ENCODE peak calls at places on chromosomes 7 and 10, in ten cellular contexts. One of them, this sample, is unnamed.

GRCh38 chr7:114405427-114405826 is 9.2 kb upstream of the FOXP2 start:
- DNase-seq in activated T-helper 1 cell treated with anti-CD3 and anti-CD28 coated beads, Interleukin-12 subunit alpha, Interleukin-12 subunit beta, Interleukin-2, Interleukin-4 antibody, amounts not matched to agents 30 ng/mL and 10 ng/mL and 1 ng/mL, durations not matched to agents 14 hours and 24 hours and 36 hours: no peak
- DNase-seq in substantia nigra: no peak
- DNase-seq in COR-L47: no peak
- DNase-seq in activated T-cell treated with anti-CD3 and anti-CD28 coated beads for 1 hour: no peak
- DNase-seq in ELR: peak
- DNase-seq in stimulated activated CD4-positive, alpha-beta T cell treated with anti-CD3 and anti-CD28 coated beads, Interleukin-1b, Interleukin-23, amount 100 ng/mL, for 1 hour: no peak
- DNase-seq in heart right ventricle: no peak
- DNase-seq in stimulated activated CD8-positive, alpha-beta memory T cell treated with anti-CD3 and anti-CD28 coated beads, Interleukin-2, amount 100 ng/mL, for 1 hour: no peak
- DNase-seq in SW480: peak
- DNase-seq in this sample: no peak

GRCh38 chr10:123398756-123399155 is 244.6 kb downstream of the BUB3 start:
- DNase-seq in activated T-helper 1 cell treated with anti-CD3 and anti-CD28 coated beads, Interleukin-12 subunit alpha, Interleukin-12 subunit beta, Interleukin-2, Interleukin-4 antibody, amounts not matched to agents 30 ng/mL and 10 ng/mL and 1 ng/mL, durations not matched to agents 14 hours and 24 hours and 36 hours: no peak
- DNase-seq in activated T-cell treated with anti-CD3 and anti-CD28 coated beads for 1 hour: no peak
- DNase-seq in stimulated activated CD4-positive, alpha-beta T cell treated with anti-CD3 and anti-CD28 coated beads, Interleukin-1b, Interleukin-23, amount 100 ng/mL, for 1 hour: no peak
- DNase-seq in SW480: no peak
- DNase-seq in substantia nigra: no peak
- DNase-seq in stimulated activated CD8-positive, alpha-beta memory T cell treated with anti-CD3 and anti-CD28 coated beads, Interleukin-2, amount 100 ng/mL, for 1 hour: no peak
- DNase-seq in ELR: no peak
- DNase-seq in heart right ventricle: no peak
- DNase-seq in COR-L47: no peak
- DNase-seq in this sample: no peak

GRCh38 chr10:13613519-13613918 is 26.8 kb downstream of the PRPF18 start:
- DNase-seq in ELR: peak
- DNase-seq in SW480: peak
- DNase-seq in activated T-helper 1 cell treated with anti-CD3 and anti-CD28 coated beads, Interleukin-12 subunit alpha, Interleukin-12 subunit beta, Interleukin-2, Interleukin-4 antibody, amounts not matched to agents 30 ng/mL and 10 ng/mL and 1 ng/mL, durations not matched to agents 14 hours and 24 hours and 36 hours: no peak
- DNase-seq in COR-L47: no peak
- DNase-seq in heart right ventricle: no peak
- DNase-seq in stimulated activated CD8-positive, alpha-beta memory T cell treated with anti-CD3 and anti-CD28 coated beads, Interleukin-2, amount 100 ng/mL, for 1 hour: no peak
- DNase-seq in stimulated activated CD4-positive, alpha-beta T cell treated with anti-CD3 and anti-CD28 coated beads, Interleukin-1b, Interleukin-23, amount 100 ng/mL, for 1 hour: no peak
- DNase-seq in activated T-cell treated with anti-CD3 and anti-CD28 coated beads for 1 hour: no peak
- DNase-seq in substantia nigra: no peak
- DNase-seq in this sample: no peak

GRCh38 chr10:78292987-78293865 is 259.6 kb downstream of the RPS24 start:
- DNase-seq in stimulated activated CD8-positive, alpha-beta memory T cell treated with anti-CD3 and anti-CD28 coated beads, Interleukin-2, amount 100 ng/mL, for 1 hour: no peak
- DNase-seq in substantia nigra: no peak
- DNase-seq in activated T-cell treated with anti-CD3 and anti-CD28 coated beads for 1 hour: no peak
- DNase-seq in ELR: no peak
- DNase-seq in SW480: no peak
- DNase-seq in heart right ventricle: no peak
- DNase-seq in COR-L47: no peak
- DNase-seq in activated T-helper 1 cell treated with anti-CD3 and anti-CD28 coated beads, Interleukin-12 subunit alpha, Interleukin-12 subunit beta, Interleukin-2, Interleukin-4 antibody, amounts not matched to agents 30 ng/mL and 10 ng/mL and 1 ng/mL, durations not matched to agents 14 hours and 24 hours and 36 hours: no peak
- DNase-seq in stimulated activated CD4-positive, alpha-beta T cell treated with anti-CD3 and anti-CD28 coated beads, Interleukin-1b, Interleukin-23, amount 100 ng/mL, for 1 hour: no peak
- DNase-seq in this sample: no peak

GRCh38 chr10:490256-490655 is 199.2 kb downstream of the DIP2C start:
- DNase-seq in stimulated activated CD8-positive, alpha-beta memory T cell treated with anti-CD3 and anti-CD28 coated beads, Interleukin-2, amount 100 ng/mL, for 1 hour: no peak
- DNase-seq in stimulated activated CD4-positive, alpha-beta T cell treated with anti-CD3 and anti-CD28 coated beads, Interleukin-1b, Interleukin-23, amount 100 ng/mL, for 1 hour: no peak
- DNase-seq in activated T-helper 1 cell treated with anti-CD3 and anti-CD28 coated beads, Interleukin-12 subunit alpha, Interleukin-12 subunit beta, Interleukin-2, Interleukin-4 antibody, amounts not matched to agents 30 ng/mL and 10 ng/mL and 1 ng/mL, durations not matched to agents 14 hours and 24 hours and 36 hours: no peak
- DNase-seq in heart right ventricle: peak
- DNase-seq in substantia nigra: no peak
- DNase-seq in ELR: no peak
- DNase-seq in SW480: no peak
- DNase-seq in activated T-cell treated with anti-CD3 and anti-CD28 coated beads for 1 hour: no peak
- DNase-seq in COR-L47: no peak
- DNase-seq in this sample: no peak

GRCh38 chr7:110568932-110569331 is 522.0 kb upstream of the LRRN3 start:
- DNase-seq in substantia nigra: no peak
- DNase-seq in stimulated activated CD8-positive, alpha-beta memory T cell treated with anti-CD3 and anti-CD28 coated beads, Interleukin-2, amount 100 ng/mL, for 1 hour: no peak
- DNase-seq in heart right ventricle: no peak
- DNase-seq in activated T-helper 1 cell treated with anti-CD3 and anti-CD28 coated beads, Interleukin-12 subunit alpha, Interleukin-12 subunit beta, Interleukin-2, Interleukin-4 antibody, amounts not matched to agents 30 ng/mL and 10 ng/mL and 1 ng/mL, durations not matched to agents 14 hours and 24 hours and 36 hours: no peak
- DNase-seq in stimulated activated CD4-positive, alpha-beta T cell treated with anti-CD3 and anti-CD28 coated beads, Interleukin-1b, Interleukin-23, amount 100 ng/mL, for 1 hour: no peak
- DNase-seq in COR-L47: no peak
- DNase-seq in ELR: no peak
- DNase-seq in SW480: peak
- DNase-seq in activated T-cell treated with anti-CD3 and anti-CD28 coated beads for 1 hour: no peak
- DNase-seq in this sample: no peak

GRCh38 chr7:128713794-128714193 is 25.4 kb upstream of the CALU start:
- DNase-seq in COR-L47: no peak
- DNase-seq in substantia nigra: no peak
- DNase-seq in ELR: peak
- DNase-seq in stimulated activated CD4-positive, alpha-beta T cell treated with anti-CD3 and anti-CD28 coated beads, Interleukin-1b, Interleukin-23, amount 100 ng/mL, for 1 hour: no peak
- DNase-seq in SW480: peak
- DNase-seq in stimulated activated CD8-positive, alpha-beta memory T cell treated with anti-CD3 and anti-CD28 coated beads, Interleukin-2, amount 100 ng/mL, for 1 hour: no peak
- DNase-seq in activated T-cell treated with anti-CD3 and anti-CD28 coated beads for 1 hour: no peak
- DNase-seq in activated T-helper 1 cell treated with anti-CD3 and anti-CD28 coated beads, Interleukin-12 subunit alpha, Interleukin-12 subunit beta, Interleukin-2, Interleukin-4 antibody, amounts not matched to agents 30 ng/mL and 10 ng/mL and 1 ng/mL, durations not matched to agents 14 hours and 24 hours and 36 hours: no peak
- DNase-seq in heart right ventricle: no peak
- DNase-seq in this sample: no peak

GRCh38 chr7:82841828-82842227 is 320.9 kb downstream of the PCLO start:
- DNase-seq in COR-L47: no peak
- DNase-seq in ELR: peak
- DNase-seq in activated T-helper 1 cell treated with anti-CD3 and anti-CD28 coated beads, Interleukin-12 subunit alpha, Interleukin-12 subunit beta, Interleukin-2, Interleukin-4 antibody, amounts not matched to agents 30 ng/mL and 10 ng/mL and 1 ng/mL, durations not matched to agents 14 hours and 24 hours and 36 hours: no peak
- DNase-seq in SW480: no peak
- DNase-seq in stimulated activated CD4-positive, alpha-beta T cell treated with anti-CD3 and anti-CD28 coated beads, Interleukin-1b, Interleukin-23, amount 100 ng/mL, for 1 hour: no peak
- DNase-seq in substantia nigra: no peak
- DNase-seq in activated T-cell treated with anti-CD3 and anti-CD28 coated beads for 1 hour: no peak
- DNase-seq in heart right ventricle: no peak
- DNase-seq in stimulated activated CD8-positive, alpha-beta memory T cell treated with anti-CD3 and anti-CD28 coated beads, Interleukin-2, amount 100 ng/mL, for 1 hour: no peak
- DNase-seq in this sample: no peak

GRCh38 chr10:73763343-73763742 is 18.5 kb upstream of the CHCHD1 start:
- DNase-seq in SW480: no peak
- DNase-seq in COR-L47: no peak
- DNase-seq in activated T-cell treated with anti-CD3 and anti-CD28 coated beads for 1 hour: no peak
- DNase-seq in heart right ventricle: no peak
- DNase-seq in substantia nigra: no peak
- DNase-seq in activated T-helper 1 cell treated with anti-CD3 and anti-CD28 coated beads, Interleukin-12 subunit alpha, Interleukin-12 subunit beta, Interleukin-2, Interleukin-4 antibody, amounts not matched to agents 30 ng/mL and 10 ng/mL and 1 ng/mL, durations not matched to agents 14 hours and 24 hours and 36 hours: no peak
- DNase-seq in stimulated activated CD8-positive, alpha-beta memory T cell treated with anti-CD3 and anti-CD28 coated beads, Interleukin-2, amount 100 ng/mL, for 1 hour: no peak
- DNase-seq in stimulated activated CD4-positive, alpha-beta T cell treated with anti-CD3 and anti-CD28 coated beads, Interleukin-1b, Interleukin-23, amount 100 ng/mL, for 1 hour: no peak
- DNase-seq in ELR: no peak
- DNase-seq in this sample: peak

GRCh38 chr7:131945313-131945831 is 388.9 kb upstream of the PODXL start:
- DNase-seq in stimulated activated CD8-positive, alpha-beta memory T cell treated with anti-CD3 and anti-CD28 coated beads, Interleukin-2, amount 100 ng/mL, for 1 hour: no peak
- DNase-seq in activated T-cell treated with anti-CD3 and anti-CD28 coated beads for 1 hour: no peak
- DNase-seq in activated T-helper 1 cell treated with anti-CD3 and anti-CD28 coated beads, Interleukin-12 subunit alpha, Interleukin-12 subunit beta, Interleukin-2, Interleukin-4 antibody, amounts not matched to agents 30 ng/mL and 10 ng/mL and 1 ng/mL, durations not matched to agents 14 hours and 24 hours and 36 hours: peak
- DNase-seq in stimulated activated CD4-positive, alpha-beta T cell treated with anti-CD3 and anti-CD28 coated beads, Interleukin-1b, Interleukin-23, amount 100 ng/mL, for 1 hour: no peak
- DNase-seq in ELR: peak
- DNase-seq in substantia nigra: peak
- DNase-seq in SW480: peak
- DNase-seq in COR-L47: peak
- DNase-seq in heart right ventricle: peak
- DNase-seq in this sample: no peak

GRCh38 chr10:117341061-117341460 is 34.2 kb downstream of the PDZD8 start:
- DNase-seq in stimulated activated CD8-positive, alpha-beta memory T cell treated with anti-CD3 and anti-CD28 coated beads, Interleukin-2, amount 100 ng/mL, for 1 hour: no peak
- DNase-seq in ELR: no peak
- DNase-seq in stimulated activated CD4-positive, alpha-beta T cell treated with anti-CD3 and anti-CD28 coated beads, Interleukin-1b, Interleukin-23, amount 100 ng/mL, for 1 hour: no peak
- DNase-seq in activated T-cell treated with anti-CD3 and anti-CD28 coated beads for 1 hour: no peak
- DNase-seq in activated T-helper 1 cell treated with anti-CD3 and anti-CD28 coated beads, Interleukin-12 subunit alpha, Interleukin-12 subunit beta, Interleukin-2, Interleukin-4 antibody, amounts not matched to agents 30 ng/mL and 10 ng/mL and 1 ng/mL, durations not matched to agents 14 hours and 24 hours and 36 hours: no peak
- DNase-seq in COR-L47: no peak
- DNase-seq in substantia nigra: no peak
- DNase-seq in SW480: no peak
- DNase-seq in heart right ventricle: no peak
- DNase-seq in this sample: no peak

GRCh38 chr7:144672869-144673268 is 163.0 kb downstream of the TPK1 start:
- DNase-seq in activated T-helper 1 cell treated with anti-CD3 and anti-CD28 coated beads, Interleukin-12 subunit alpha, Interleukin-12 subunit beta, Interleukin-2, Interleukin-4 antibody, amounts not matched to agents 30 ng/mL and 10 ng/mL and 1 ng/mL, durations not matched to agents 14 hours and 24 hours and 36 hours: no peak
- DNase-seq in substantia nigra: no peak
- DNase-seq in stimulated activated CD8-positive, alpha-beta memory T cell treated with anti-CD3 and anti-CD28 coated beads, Interleukin-2, amount 100 ng/mL, for 1 hour: no peak
- DNase-seq in COR-L47: no peak
- DNase-seq in ELR: no peak
- DNase-seq in stimulated activated CD4-positive, alpha-beta T cell treated with anti-CD3 and anti-CD28 coated beads, Interleukin-1b, Interleukin-23, amount 100 ng/mL, for 1 hour: no peak
- DNase-seq in heart right ventricle: no peak
- DNase-seq in activated T-cell treated with anti-CD3 and anti-CD28 coated beads for 1 hour: no peak
- DNase-seq in SW480: no peak
- DNase-seq in this sample: no peak

GRCh38 chr10:114379631-114380041 is 24.7 kb downstream of the AFAP1L2 start:
- DNase-seq in activated T-cell treated with anti-CD3 and anti-CD28 coated beads for 1 hour: no peak
- DNase-seq in ELR: no peak
- DNase-seq in substantia nigra: no peak
- DNase-seq in heart right ventricle: no peak
- DNase-seq in activated T-helper 1 cell treated with anti-CD3 and anti-CD28 coated beads, Interleukin-12 subunit alpha, Interleukin-12 subunit beta, Interleukin-2, Interleukin-4 antibody, amounts not matched to agents 30 ng/mL and 10 ng/mL and 1 ng/mL, durations not matched to agents 14 hours and 24 hours and 36 hours: no peak
- DNase-seq in stimulated activated CD4-positive, alpha-beta T cell treated with anti-CD3 and anti-CD28 coated beads, Interleukin-1b, Interleukin-23, amount 100 ng/mL, for 1 hour: no peak
- DNase-seq in SW480: no peak
- DNase-seq in COR-L47: no peak
- DNase-seq in stimulated activated CD8-positive, alpha-beta memory T cell treated with anti-CD3 and anti-CD28 coated beads, Interleukin-2, amount 100 ng/mL, for 1 hour: no peak
- DNase-seq in this sample: no peak

GRCh38 chr7:66374141-66374540 is 169.0 kb downstream of the TPST1 start:
- DNase-seq in stimulated activated CD4-positive, alpha-beta T cell treated with anti-CD3 and anti-CD28 coated beads, Interleukin-1b, Interleukin-23, amount 100 ng/mL, for 1 hour: no peak
- DNase-seq in substantia nigra: no peak
- DNase-seq in activated T-helper 1 cell treated with anti-CD3 and anti-CD28 coated beads, Interleukin-12 subunit alpha, Interleukin-12 subunit beta, Interleukin-2, Interleukin-4 antibody, amounts not matched to agents 30 ng/mL and 10 ng/mL and 1 ng/mL, durations not matched to agents 14 hours and 24 hours and 36 hours: no peak
- DNase-seq in ELR: no peak
- DNase-seq in stimulated activated CD8-positive, alpha-beta memory T cell treated with anti-CD3 and anti-CD28 coated beads, Interleukin-2, amount 100 ng/mL, for 1 hour: no peak
- DNase-seq in COR-L47: no peak
- DNase-seq in SW480: no peak
- DNase-seq in activated T-cell treated with anti-CD3 and anti-CD28 coated beads for 1 hour: no peak
- DNase-seq in heart right ventricle: no peak
- DNase-seq in this sample: no peak

GRCh38 chr10:90504172-90504571 is 353.7 kb downstream of the HTR7 start:
- DNase-seq in ELR: no peak
- DNase-seq in substantia nigra: no peak
- DNase-seq in COR-L47: no peak
- DNase-seq in heart right ventricle: no peak
- DNase-seq in SW480: no peak
- DNase-seq in stimulated activated CD4-positive, alpha-beta T cell treated with anti-CD3 and anti-CD28 coated beads, Interleukin-1b, Interleukin-23, amount 100 ng/mL, for 1 hour: no peak
- DNase-seq in activated T-cell treated with anti-CD3 and anti-CD28 coated beads for 1 hour: no peak
- DNase-seq in activated T-helper 1 cell treated with anti-CD3 and anti-CD28 coated beads, Interleukin-12 subunit alpha, Interleukin-12 subunit beta, Interleukin-2, Interleukin-4 antibody, amounts not matched to agents 30 ng/mL and 10 ng/mL and 1 ng/mL, durations not matched to agents 14 hours and 24 hours and 36 hours: no peak
- DNase-seq in stimulated activated CD8-positive, alpha-beta memory T cell treated with anti-CD3 and anti-CD28 coated beads, Interleukin-2, amount 100 ng/mL, for 1 hour: no peak
- DNase-seq in this sample: no peak

GRCh38 chr10:3365630-3366029 is 193.0 kb upstream of the PITRM1 start:
- DNase-seq in SW480: peak
- DNase-seq in substantia nigra: no peak
- DNase-seq in activated T-cell treated with anti-CD3 and anti-CD28 coated beads for 1 hour: no peak
- DNase-seq in COR-L47: peak
- DNase-seq in stimulated activated CD4-positive, alpha-beta T cell treated with anti-CD3 and anti-CD28 coated beads, Interleukin-1b, Interleukin-23, amount 100 ng/mL, for 1 hour: no peak
- DNase-seq in heart right ventricle: no peak
- DNase-seq in stimulated activated CD8-positive, alpha-beta memory T cell treated with anti-CD3 and anti-CD28 coated beads, Interleukin-2, amount 100 ng/mL, for 1 hour: no peak
- DNase-seq in activated T-helper 1 cell treated with anti-CD3 and anti-CD28 coated beads, Interleukin-12 subunit alpha, Interleukin-12 subunit beta, Interleukin-2, Interleukin-4 antibody, amounts not matched to agents 30 ng/mL and 10 ng/mL and 1 ng/mL, durations not matched to agents 14 hours and 24 hours and 36 hours: no peak
- DNase-seq in ELR: no peak
- DNase-seq in this sample: no peak

GRCh38 chr7:34357068-34357467 is 300.9 kb upstream of the NPSR1 start:
- DNase-seq in stimulated activated CD4-positive, alpha-beta T cell treated with anti-CD3 and anti-CD28 coated beads, Interleukin-1b, Interleukin-23, amount 100 ng/mL, for 1 hour: no peak
- DNase-seq in activated T-helper 1 cell treated with anti-CD3 and anti-CD28 coated beads, Interleukin-12 subunit alpha, Interleukin-12 subunit beta, Interleukin-2, Interleukin-4 antibody, amounts not matched to agents 30 ng/mL and 10 ng/mL and 1 ng/mL, durations not matched to agents 14 hours and 24 hours and 36 hours: no peak
- DNase-seq in SW480: peak
- DNase-seq in stimulated activated CD8-positive, alpha-beta memory T cell treated with anti-CD3 and anti-CD28 coated beads, Interleukin-2, amount 100 ng/mL, for 1 hour: no peak
- DNase-seq in heart right ventricle: no peak
- DNase-seq in substantia nigra: no peak
- DNase-seq in COR-L47: no peak
- DNase-seq in ELR: no peak
- DNase-seq in activated T-cell treated with anti-CD3 and anti-CD28 coated beads for 1 hour: no peak
- DNase-seq in this sample: no peak

GRCh38 chr10:21517983-21518628 is 7.4 kb downstream of the SKIDA1 start:
- DNase-seq in ELR: peak
- DNase-seq in COR-L47: peak
- DNase-seq in heart right ventricle: no peak
- DNase-seq in stimulated activated CD8-positive, alpha-beta memory T cell treated with anti-CD3 and anti-CD28 coated beads, Interleukin-2, amount 100 ng/mL, for 1 hour: no peak
- DNase-seq in substantia nigra: no peak
- DNase-seq in SW480: peak
- DNase-seq in activated T-cell treated with anti-CD3 and anti-CD28 coated beads for 1 hour: no peak
- DNase-seq in stimulated activated CD4-positive, alpha-beta T cell treated with anti-CD3 and anti-CD28 coated beads, Interleukin-1b, Interleukin-23, amount 100 ng/mL, for 1 hour: no peak
- DNase-seq in activated T-helper 1 cell treated with anti-CD3 and anti-CD28 coated beads, Interleukin-12 subunit alpha, Interleukin-12 subunit beta, Interleukin-2, Interleukin-4 antibody, amounts not matched to agents 30 ng/mL and 10 ng/mL and 1 ng/mL, durations not matched to agents 14 hours and 24 hours and 36 hours: no peak
- DNase-seq in this sample: no peak

GRCh38 chr10:13681095-13681494 is 94.3 kb downstream of the PRPF18 start:
- DNase-seq in stimulated activated CD8-positive, alpha-beta memory T cell treated with anti-CD3 and anti-CD28 coated beads, Interleukin-2, amount 100 ng/mL, for 1 hour: no peak
- DNase-seq in activated T-cell treated with anti-CD3 and anti-CD28 coated beads for 1 hour: no peak
- DNase-seq in heart right ventricle: no peak
- DNase-seq in stimulated activated CD4-positive, alpha-beta T cell treated with anti-CD3 and anti-CD28 coated beads, Interleukin-1b, Interleukin-23, amount 100 ng/mL, for 1 hour: no peak
- DNase-seq in ELR: no peak
- DNase-seq in activated T-helper 1 cell treated with anti-CD3 and anti-CD28 coated beads, Interleukin-12 subunit alpha, Interleukin-12 subunit beta, Interleukin-2, Interleukin-4 antibody, amounts not matched to agents 30 ng/mL and 10 ng/mL and 1 ng/mL, durations not matched to agents 14 hours and 24 hours and 36 hours: no peak
- DNase-seq in SW480: peak
- DNase-seq in substantia nigra: no peak
- DNase-seq in COR-L47: no peak
- DNase-seq in this sample: no peak

GRCh38 chr7:6607651-6608051 is 7.8 kb upstream of the ZNF853 start:
- DNase-seq in COR-L47: no peak
- DNase-seq in SW480: no peak
- DNase-seq in ELR: no peak
- DNase-seq in heart right ventricle: no peak
- DNase-seq in activated T-helper 1 cell treated with anti-CD3 and anti-CD28 coated beads, Interleukin-12 subunit alpha, Interleukin-12 subunit beta, Interleukin-2, Interleukin-4 antibody, amounts not matched to agents 30 ng/mL and 10 ng/mL and 1 ng/mL, durations not matched to agents 14 hours and 24 hours and 36 hours: no peak
- DNase-seq in substantia nigra: no peak
- DNase-seq in activated T-cell treated with anti-CD3 and anti-CD28 coated beads for 1 hour: no peak
- DNase-seq in stimulated activated CD4-positive, alpha-beta T cell treated with anti-CD3 and anti-CD28 coated beads, Interleukin-1b, Interleukin-23, amount 100 ng/mL, for 1 hour: no peak
- DNase-seq in stimulated activated CD8-positive, alpha-beta memory T cell treated with anti-CD3 and anti-CD28 coated beads, Interleukin-2, amount 100 ng/mL, for 1 hour: no peak
- DNase-seq in this sample: no peak

GRCh38 chr7:129480674-129481363 is 21.5 kb upstream of the SMKR1 start:
- DNase-seq in activated T-cell treated with anti-CD3 and anti-CD28 coated beads for 1 hour: no peak
- DNase-seq in SW480: no peak
- DNase-seq in activated T-helper 1 cell treated with anti-CD3 and anti-CD28 coated beads, Interleukin-12 subunit alpha, Interleukin-12 subunit beta, Interleukin-2, Interleukin-4 antibody, amounts not matched to agents 30 ng/mL and 10 ng/mL and 1 ng/mL, durations not matched to agents 14 hours and 24 hours and 36 hours: no peak
- DNase-seq in stimulated activated CD4-positive, alpha-beta T cell treated with anti-CD3 and anti-CD28 coated beads, Interleukin-1b, Interleukin-23, amount 100 ng/mL, for 1 hour: no peak
- DNase-seq in ELR: peak
- DNase-seq in heart right ventricle: no peak
- DNase-seq in stimulated activated CD8-positive, alpha-beta memory T cell treated with anti-CD3 and anti-CD28 coated beads, Interleukin-2, amount 100 ng/mL, for 1 hour: no peak
- DNase-seq in COR-L47: no peak
- DNase-seq in substantia nigra: no peak
- DNase-seq in this sample: no peak

GRCh38 chr10:110356628-110357245 is 52.0 kb upstream of the SMNDC1 start:
- DNase-seq in COR-L47: no peak
- DNase-seq in ELR: peak
- DNase-seq in stimulated activated CD8-positive, alpha-beta memory T cell treated with anti-CD3 and anti-CD28 coated beads, Interleukin-2, amount 100 ng/mL, for 1 hour: peak
- DNase-seq in substantia nigra: no peak
- DNase-seq in stimulated activated CD4-positive, alpha-beta T cell treated with anti-CD3 and anti-CD28 coated beads, Interleukin-1b, Interleukin-23, amount 100 ng/mL, for 1 hour: peak
- DNase-seq in SW480: peak
- DNase-seq in activated T-helper 1 cell treated with anti-CD3 and anti-CD28 coated beads, Interleukin-12 subunit alpha, Interleukin-12 subunit beta, Interleukin-2, Interleukin-4 antibody, amounts not matched to agents 30 ng/mL and 10 ng/mL and 1 ng/mL, durations not matched to agents 14 hours and 24 hours and 36 hours: peak
- DNase-seq in activated T-cell treated with anti-CD3 and anti-CD28 coated beads for 1 hour: no peak
- DNase-seq in heart right ventricle: peak
- DNase-seq in this sample: peak

GRCh38 chr7:75534727-75535307 is 42.7 kb downstream of the SPDYE5 start:
- DNase-seq in COR-L47: no peak
- DNase-seq in ELR: peak
- DNase-seq in stimulated activated CD4-positive, alpha-beta T cell treated with anti-CD3 and anti-CD28 coated beads, Interleukin-1b, Interleukin-23, amount 100 ng/mL, for 1 hour: no peak
- DNase-seq in activated T-helper 1 cell treated with anti-CD3 and anti-CD28 coated beads, Interleukin-12 subunit alpha, Interleukin-12 subunit beta, Interleukin-2, Interleukin-4 antibody, amounts not matched to agents 30 ng/mL and 10 ng/mL and 1 ng/mL, durations not matched to agents 14 hours and 24 hours and 36 hours: no peak
- DNase-seq in stimulated activated CD8-positive, alpha-beta memory T cell treated with anti-CD3 and anti-CD28 coated beads, Interleukin-2, amount 100 ng/mL, for 1 hour: no peak
- DNase-seq in substantia nigra: no peak
- DNase-seq in SW480: no peak
- DNase-seq in activated T-cell treated with anti-CD3 and anti-CD28 coated beads for 1 hour: no peak
- DNase-seq in heart right ventricle: no peak
- DNase-seq in this sample: no peak

GRCh38 chr7:17599733-17600685 is 301.6 kb downstream of the AHR start:
- DNase-seq in activated T-helper 1 cell treated with anti-CD3 and anti-CD28 coated beads, Interleukin-12 subunit alpha, Interleukin-12 subunit beta, Interleukin-2, Interleukin-4 antibody, amounts not matched to agents 30 ng/mL and 10 ng/mL and 1 ng/mL, durations not matched to agents 14 hours and 24 hours and 36 hours: no peak
- DNase-seq in stimulated activated CD8-positive, alpha-beta memory T cell treated with anti-CD3 and anti-CD28 coated beads, Interleukin-2, amount 100 ng/mL, for 1 hour: no peak
- DNase-seq in SW480: peak
- DNase-seq in activated T-cell treated with anti-CD3 and anti-CD28 coated beads for 1 hour: no peak
- DNase-seq in stimulated activated CD4-positive, alpha-beta T cell treated with anti-CD3 and anti-CD28 coated beads, Interleukin-1b, Interleukin-23, amount 100 ng/mL, for 1 hour: no peak
- DNase-seq in COR-L47: peak
- DNase-seq in heart right ventricle: no peak
- DNase-seq in substantia nigra: no peak
- DNase-seq in ELR: peak
- DNase-seq in this sample: no peak

GRCh38 chr10:76946268-76946667 is 691.3 kb downstream of the KCNMA1 start:
- DNase-seq in COR-L47: no peak
- DNase-seq in substantia nigra: no peak
- DNase-seq in stimulated activated CD8-positive, alpha-beta memory T cell treated with anti-CD3 and anti-CD28 coated beads, Interleukin-2, amount 100 ng/mL, for 1 hour: no peak
- DNase-seq in stimulated activated CD4-positive, alpha-beta T cell treated with anti-CD3 and anti-CD28 coated beads, Interleukin-1b, Interleukin-23, amount 100 ng/mL, for 1 hour: no peak
- DNase-seq in ELR: peak
- DNase-seq in activated T-helper 1 cell treated with anti-CD3 and anti-CD28 coated beads, Interleukin-12 subunit alpha, Interleukin-12 subunit beta, Interleukin-2, Interleukin-4 antibody, amounts not matched to agents 30 ng/mL and 10 ng/mL and 1 ng/mL, durations not matched to agents 14 hours and 24 hours and 36 hours: no peak
- DNase-seq in activated T-cell treated with anti-CD3 and anti-CD28 coated beads for 1 hour: no peak
- DNase-seq in heart right ventricle: no peak
- DNase-seq in SW480: no peak
- DNase-seq in this sample: no peak

GRCh38 chr10:103648951-103649532 is 155.5 kb downstream of the NEURL1 start:
- DNase-seq in ELR: no peak
- DNase-seq in stimulated activated CD4-positive, alpha-beta T cell treated with anti-CD3 and anti-CD28 coated beads, Interleukin-1b, Interleukin-23, amount 100 ng/mL, for 1 hour: no peak
- DNase-seq in activated T-cell treated with anti-CD3 and anti-CD28 coated beads for 1 hour: no peak
- DNase-seq in COR-L47: no peak
- DNase-seq in activated T-helper 1 cell treated with anti-CD3 and anti-CD28 coated beads, Interleukin-12 subunit alpha, Interleukin-12 subunit beta, Interleukin-2, Interleukin-4 antibody, amounts not matched to agents 30 ng/mL and 10 ng/mL and 1 ng/mL, durations not matched to agents 14 hours and 24 hours and 36 hours: no peak
- DNase-seq in heart right ventricle: no peak
- DNase-seq in SW480: no peak
- DNase-seq in stimulated activated CD8-positive, alpha-beta memory T cell treated with anti-CD3 and anti-CD28 coated beads, Interleukin-2, amount 100 ng/mL, for 1 hour: no peak
- DNase-seq in substantia nigra: no peak
- DNase-seq in this sample: no peak

GRCh38 chr7:101614939-101615302 is 14.2 kb downstream of the MYL10 start:
- DNase-seq in activated T-cell treated with anti-CD3 and anti-CD28 coated beads for 1 hour: no peak
- DNase-seq in COR-L47: no peak
- DNase-seq in heart right ventricle: no peak
- DNase-seq in stimulated activated CD4-positive, alpha-beta T cell treated with anti-CD3 and anti-CD28 coated beads, Interleukin-1b, Interleukin-23, amount 100 ng/mL, for 1 hour: no peak
- DNase-seq in SW480: peak
- DNase-seq in ELR: peak
- DNase-seq in activated T-helper 1 cell treated with anti-CD3 and anti-CD28 coated beads, Interleukin-12 subunit alpha, Interleukin-12 subunit beta, Interleukin-2, Interleukin-4 antibody, amounts not matched to agents 30 ng/mL and 10 ng/mL and 1 ng/mL, durations not matched to agents 14 hours and 24 hours and 36 hours: no peak
- DNase-seq in substantia nigra: no peak
- DNase-seq in stimulated activated CD8-positive, alpha-beta memory T cell treated with anti-CD3 and anti-CD28 coated beads, Interleukin-2, amount 100 ng/mL, for 1 hour: no peak
- DNase-seq in this sample: no peak

This sample was measured in T-helper 2 cell.